ENCODE peak calls at places on chromosomes 5 and 9, in ten cellular contexts. O is stimulated activated CD8-positive, alpha-beta memory T cell treated with anti-CD3 and anti-CD28 coated beads, Interleukin-4, amount 100 ng/mL, for 4 hours; B is NT2/D1; N is GM04504; A is NCI-H526; C is H7; Y is NCI-H82; L is NCI-H1930; D is A549; M is fibroblast of the aortic adventitia. T is an unnamed sample.

GRCh38 chr9:97567182-97567893 is 65.8 kb downstream of the TSTD2 start:
- DNase-seq in D (no peak), C (no peak), M (no peak), N (no peak), A (no peak), O (no peak), L (no peak), B (no peak), Y (no peak), T (no peak)

GRCh38 chr5:160442824-160443431 is 21.3 kb downstream of the PTTG1 start:
- DNase-seq in Y (no peak), C (no peak), A (no peak), L (no peak), N (no peak), D (no peak), B (no peak), M (peak), O (no peak), T (no peak)

GRCh38 chr5:33701251-33701650 is 190.5 kb downstream of the ADAMTS12 start:
- DNase-seq in M (peak), B (no peak), O (no peak), Y (no peak), L (no peak), N (no peak), A (no peak), C (no peak), D (no peak), T (peak)

GRCh38 chr9:36597412-36598178 is 24.9 kb downstream of the MELK start:
- DNase-seq in M (peak), L (no peak), O (no peak), Y (peak), D (peak), N (no peak), B (peak), C (peak), A (peak), T (peak)

GRCh38 chr9:137665697-137666504 is 47.1 kb downstream of the EHMT1 start:
- DNase-seq in D (no peak), M (peak), O (no peak), B (no peak), A (peak), L (no peak), N (no peak), C (peak), Y (no peak), T (peak)

GRCh38 chr9:112283854-112284253 is 49.6 kb downstream of the PTBP3 start:
- DNase-seq in O (no peak), A (no peak), Y (peak), C (no peak), N (no peak), D (peak), B (peak), L (no peak), M (no peak), T (no peak)

GRCh38 chr5:96327728-96328127 is 105.3 kb downstream of the PCSK1 start:
- DNase-seq in C (no peak), D (no peak), Y (no peak), M (no peak), B (no peak), L (no peak), O (no peak), A (no peak), N (no peak), T (no peak)

GRCh38 chr9:129280236-129281231 is 102.5 kb upstream of the IER5L start:
- DNase-seq in O (no peak), C (no peak), D (no peak), L (no peak), A (no peak), N (no peak), M (no peak), B (no peak), Y (no peak), T (no peak)

GRCh38 chr5:1386274-1386717 is 41.4 kb upstream of the CLPTM1L start:
- DNase-seq in A (peak), O (peak), B (no peak), Y (no peak), N (no peak), D (peak), M (peak), L (no peak), C (peak), T (peak)

T was measured in AG10803.